ENCODE peak calls at places on chromosomes 2 and 18, in five cellular contexts. One of them, this sample, is unnamed.
A peak's percentile ranks its signal among the peaks of the same experiment; 100 is the strongest.

GRCh38 chr18:67132919-67133318 is 383.6 kb downstream of the DSEL start:
- DNase-seq in endodermal cell: no peak
- DNase-seq in activated CD8-positive, alpha-beta T cell treated with anti-CD3 and anti-CD28 coated beads for 36 hours: no peak
- DNase-seq in pancreas: no peak
- DNase-seq in tibial artery: no peak
- DNase-seq in this sample: no peak

GRCh38 chr2:239716536-239717318 is 308.4 kb downstream of the NDUFA10 start:
- DNase-seq in tibial artery: no peak
- DNase-seq in pancreas: peak; percentile 37
- DNase-seq in activated CD8-positive, alpha-beta T cell treated with anti-CD3 and anti-CD28 coated beads for 36 hours: no peak
- DNase-seq in endodermal cell: peak; percentile 29
- DNase-seq in this sample: no peak

GRCh38 chr18:2758309-2758708 is 88.5 kb upstream of the EMILIN2 start:
- DNase-seq in pancreas: no peak
- DNase-seq in endodermal cell: no peak
- DNase-seq in activated CD8-positive, alpha-beta T cell treated with anti-CD3 and anti-CD28 coated beads for 36 hours: no peak
- DNase-seq in tibial artery: no peak
- DNase-seq in this sample: no peak

GRCh38 chr18:48797841-48798255 is 152.9 kb downstream of the SMAD7 start:
- DNase-seq in pancreas: peak; percentile 34
- DNase-seq in endodermal cell: peak; percentile 48
- DNase-seq in tibial artery: peak; percentile 19
- DNase-seq in activated CD8-positive, alpha-beta T cell treated with anti-CD3 and anti-CD28 coated beads for 36 hours: no peak
- DNase-seq in this sample: no peak

GRCh38 chr2:2732331-2733119 is 401.4 kb upstream of the MYT1L start:
- DNase-seq in endodermal cell: no peak
- DNase-seq in pancreas: no peak
- DNase-seq in tibial artery: no peak
- DNase-seq in activated CD8-positive, alpha-beta T cell treated with anti-CD3 and anti-CD28 coated beads for 36 hours: no peak
- DNase-seq in this sample: no peak

GRCh38 chr2:20977497-20977896 is 66.4 kb downstream of the APOB start:
- DNase-seq in tibial artery: no peak
- DNase-seq in pancreas: no peak
- DNase-seq in endodermal cell: no peak
- DNase-seq in activated CD8-positive, alpha-beta T cell treated with anti-CD3 and anti-CD28 coated beads for 36 hours: no peak
- DNase-seq in this sample: no peak

GRCh38 chr18:9918016-9918680 is 4.3 kb downstream of the VAPA start:
- DNase-seq in tibial artery: no peak
- DNase-seq in pancreas: no peak
- DNase-seq in activated CD8-positive, alpha-beta T cell treated with anti-CD3 and anti-CD28 coated beads for 36 hours: no peak
- DNase-seq in endodermal cell: no peak
- DNase-seq in this sample: no peak

GRCh38 chr2:127844973-127845372 is 13.0 kb downstream of the POLR2D start:
- DNase-seq in tibial artery: no peak
- DNase-seq in pancreas: no peak
- DNase-seq in activated CD8-positive, alpha-beta T cell treated with anti-CD3 and anti-CD28 coated beads for 36 hours: no peak
- DNase-seq in endodermal cell: no peak
- DNase-seq in this sample: no peak

GRCh38 chr2:163859951-163860350 is 124.1 kb upstream of the FIGN start:
- DNase-seq in activated CD8-positive, alpha-beta T cell treated with anti-CD3 and anti-CD28 coated beads for 36 hours: no peak
- DNase-seq in endodermal cell: no peak
- DNase-seq in tibial artery: no peak
- DNase-seq in pancreas: no peak
- DNase-seq in this sample: no peak

GRCh38 chr18:73646772-73647171 is 500.9 kb downstream of the FBXO15 start:
- DNase-seq in activated CD8-positive, alpha-beta T cell treated with anti-CD3 and anti-CD28 coated beads for 36 hours: no peak
- DNase-seq in tibial artery: no peak
- DNase-seq in endodermal cell: no peak
- DNase-seq in pancreas: no peak
- DNase-seq in this sample: no peak

GRCh38 chr2:55519908-55520885 is 679 bp downstream of the CFAP36 start:
- DNase-seq in tibial artery: peak; percentile 28
- DNase-seq in endodermal cell: peak; percentile 71
- DNase-seq in activated CD8-positive, alpha-beta T cell treated with anti-CD3 and anti-CD28 coated beads for 36 hours: peak; percentile 33
- DNase-seq in pancreas: no peak
- DNase-seq in this sample: no peak

GRCh38 chr2:3486047-3487027 is 33.0 kb downstream of the ADI1 start:
- DNase-seq in endodermal cell: no peak
- DNase-seq in tibial artery: no peak
- DNase-seq in activated CD8-positive, alpha-beta T cell treated with anti-CD3 and anti-CD28 coated beads for 36 hours: no peak
- DNase-seq in pancreas: no peak
- DNase-seq in this sample: no peak

GRCh38 chr2:129061079-129061785 is 742.6 kb upstream of the HS6ST1 start:
- DNase-seq in activated CD8-positive, alpha-beta T cell treated with anti-CD3 and anti-CD28 coated beads for 36 hours: peak; percentile 8
- DNase-seq in pancreas: no peak
- DNase-seq in tibial artery: no peak
- DNase-seq in endodermal cell: no peak
- DNase-seq in this sample: no peak

GRCh38 chr2:227464356-227464755 is 7.6 kb upstream of the AGFG1 start:
- DNase-seq in tibial artery: no peak
- DNase-seq in endodermal cell: no peak
- DNase-seq in pancreas: no peak
- DNase-seq in activated CD8-positive, alpha-beta T cell treated with anti-CD3 and anti-CD28 coated beads for 36 hours: peak; percentile 34
- DNase-seq in this sample: no peak

DNA sequence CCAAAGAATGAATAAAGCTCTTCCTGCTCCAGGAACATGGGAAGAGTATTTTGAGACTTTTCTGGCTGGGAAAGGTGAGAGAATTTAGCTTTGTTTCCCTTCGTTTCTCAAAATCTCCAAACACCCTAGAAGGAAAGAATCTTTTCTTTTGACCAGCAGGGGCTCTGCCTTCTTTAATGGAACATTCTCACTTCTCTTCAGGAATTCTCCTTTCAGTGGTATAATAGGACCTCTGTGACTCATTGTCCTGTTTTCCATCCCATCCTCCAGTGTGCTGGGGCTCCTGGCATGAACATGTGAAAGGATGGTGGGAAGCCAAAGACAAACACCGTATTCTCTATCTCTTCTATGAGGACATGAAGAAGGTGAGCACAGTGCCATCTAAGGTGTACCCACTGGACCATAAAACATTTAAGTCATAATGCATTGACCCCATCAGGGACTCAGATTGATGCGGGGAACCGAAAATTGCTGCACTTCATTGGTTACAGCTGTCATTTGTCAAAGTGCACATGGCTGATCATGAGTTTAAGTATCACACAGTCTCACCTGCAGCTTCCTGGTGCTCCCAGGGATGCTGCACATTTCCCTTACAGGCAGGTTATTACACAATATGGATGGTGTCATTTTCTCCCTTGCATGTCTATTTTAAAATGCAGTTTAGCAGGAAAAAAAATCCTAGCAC is 5.5 kb downstream of the SULT1C4 start:
- DNase-seq in activated CD8-positive, alpha-beta T cell treated with anti-CD3 and anti-CD28 coated beads for 36 hours: no peak
- DNase-seq in tibial artery: no peak
- DNase-seq in pancreas: no peak
- DNase-seq in endodermal cell: peak; percentile 82
- DNase-seq in this sample: no peak
- TF ChIP-seq CTCF in activated CD8-positive, alpha-beta T cell treated with anti-CD3 and anti-CD28 coated beads for 36 hours: no peak
- TF ChIP-seq CTCF in tibial artery: no peak
- TF ChIP-seq CTCF in pancreas: no peak
- TF ChIP-seq CTCF in endodermal cell: peak; percentile 66
- TF ChIP-seq CTCF in this sample: no peak

DNA sequence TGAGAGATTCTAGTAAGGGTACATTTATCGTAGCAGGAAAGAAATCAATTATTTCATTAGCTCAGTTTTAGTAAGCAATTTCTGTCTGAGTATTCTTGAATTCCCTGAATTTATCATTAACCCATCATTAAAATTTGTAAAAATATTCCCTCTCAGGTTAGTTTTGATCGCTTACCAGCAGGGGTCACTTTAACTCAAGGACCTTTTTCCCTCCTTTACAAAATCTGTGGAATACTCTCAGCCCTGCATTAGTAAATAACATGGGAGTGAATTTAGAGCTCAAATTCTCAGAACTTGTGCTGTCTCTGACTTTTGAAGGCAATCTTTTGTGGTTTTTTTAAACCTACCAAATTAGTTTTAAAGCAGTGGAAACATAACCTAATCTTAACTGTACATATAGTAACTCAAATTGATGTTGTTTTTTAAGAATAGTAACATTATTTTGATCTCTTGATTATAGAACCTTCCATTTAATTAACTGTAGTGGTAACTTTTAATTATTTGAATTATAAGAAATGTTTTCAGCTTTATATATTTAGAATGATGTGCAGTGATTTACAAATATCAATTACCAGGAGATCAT is 97.2 kb downstream of the AGPS start:
- DNase-seq in pancreas: no peak
- DNase-seq in activated CD8-positive, alpha-beta T cell treated with anti-CD3 and anti-CD28 coated beads for 36 hours: no peak
- DNase-seq in endodermal cell: no peak
- DNase-seq in tibial artery: no peak
- DNase-seq in this sample: no peak
- TF ChIP-seq CTCF in pancreas: peak; percentile 42
- TF ChIP-seq CTCF in activated CD8-positive, alpha-beta T cell treated with anti-CD3 and anti-CD28 coated beads for 36 hours: peak; percentile 54
- TF ChIP-seq CTCF in endodermal cell: peak; percentile 86
- TF ChIP-seq CTCF in tibial artery: peak; percentile 14
- TF ChIP-seq CTCF in this sample: peak; percentile 75

GRCh38 chr18:46378864-46379207 is 274.7 kb downstream of the HAUS1 start:
- DNase-seq in tibial artery: no peak
- DNase-seq in activated CD8-positive, alpha-beta T cell treated with anti-CD3 and anti-CD28 coated beads for 36 hours: no peak
- DNase-seq in endodermal cell: no peak
- DNase-seq in pancreas: no peak
- DNase-seq in this sample: no peak

GRCh38 chr18:46378126-46378863 is 274.1 kb downstream of the HAUS1 start:
- DNase-seq in endodermal cell: no peak
- DNase-seq in tibial artery: no peak
- DNase-seq in pancreas: no peak
- DNase-seq in activated CD8-positive, alpha-beta T cell treated with anti-CD3 and anti-CD28 coated beads for 36 hours: no peak
- DNase-seq in this sample: no peak

GRCh38 chr18:46377557-46377956 is 273.4 kb downstream of the HAUS1 start:
- DNase-seq in endodermal cell: no peak
- DNase-seq in activated CD8-positive, alpha-beta T cell treated with anti-CD3 and anti-CD28 coated beads for 36 hours: no peak
- DNase-seq in pancreas: no peak
- DNase-seq in tibial artery: no peak
- DNase-seq in this sample: no peak

GRCh38 chr18:46374850-46375249 is 270.7 kb downstream of the HAUS1 start:
- DNase-seq in pancreas: no peak
- DNase-seq in endodermal cell: no peak
- DNase-seq in activated CD8-positive, alpha-beta T cell treated with anti-CD3 and anti-CD28 coated beads for 36 hours: no peak
- DNase-seq in tibial artery: no peak
- DNase-seq in this sample: no peak

DNA sequence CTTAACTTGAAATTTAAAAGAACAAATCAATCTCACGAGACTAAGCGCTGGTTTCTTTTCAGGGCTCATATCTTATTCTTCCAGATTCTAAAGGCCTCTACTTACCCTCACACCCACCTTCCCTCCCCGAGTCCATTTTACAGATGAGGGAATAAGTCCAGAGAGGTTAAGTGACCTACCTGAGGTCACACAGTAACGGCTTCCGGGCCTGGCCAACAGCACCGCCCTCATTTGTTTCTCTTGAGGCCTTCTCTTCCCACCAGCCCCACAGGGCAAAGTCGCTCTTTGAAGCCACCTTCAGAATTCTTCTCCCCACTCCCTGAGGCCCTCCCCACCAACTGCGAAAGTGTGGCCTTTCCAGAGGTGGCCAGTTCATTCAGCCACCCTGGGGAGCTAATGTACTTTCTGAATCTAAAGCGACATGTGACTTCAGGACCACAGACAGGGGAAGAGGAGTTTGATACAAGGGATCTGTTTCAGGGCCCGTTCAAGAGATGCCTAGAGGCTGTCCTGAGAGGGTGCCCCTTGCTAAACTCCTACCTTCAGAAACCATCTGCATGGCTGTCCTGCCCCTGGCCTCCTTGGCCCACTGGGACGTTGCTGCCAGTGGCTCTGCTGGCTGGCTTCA is 275.3 kb downstream of the HAUS1 start:
- DNase-seq in tibial artery: no peak
- DNase-seq in endodermal cell: no peak
- DNase-seq in activated CD8-positive, alpha-beta T cell treated with anti-CD3 and anti-CD28 coated beads for 36 hours: no peak
- DNase-seq in pancreas: no peak
- DNase-seq in this sample: no peak
- TF ChIP-seq CTCF in tibial artery: no peak
- TF ChIP-seq CTCF in endodermal cell: no peak
- TF ChIP-seq CTCF in activated CD8-positive, alpha-beta T cell treated with anti-CD3 and anti-CD28 coated beads for 36 hours: no peak
- TF ChIP-seq CTCF in pancreas: no peak
- TF ChIP-seq CTCF in this sample: no peak

GRCh38 chr2:15584316-15584715 is 7.4 kb upstream of the DDX1 start:
- DNase-seq in endodermal cell: no peak
- DNase-seq in activated CD8-positive, alpha-beta T cell treated with anti-CD3 and anti-CD28 coated beads for 36 hours: no peak
- DNase-seq in tibial artery: no peak
- DNase-seq in pancreas: no peak
- DNase-seq in this sample: no peak

GRCh38 chr2:15591692-15592463 is at the start of gene DDX1:
- DNase-seq in pancreas: peak; percentile 96
- DNase-seq in tibial artery: peak; percentile 79
- DNase-seq in endodermal cell: peak; percentile 94
- DNase-seq in activated CD8-positive, alpha-beta T cell treated with anti-CD3 and anti-CD28 coated beads for 36 hours: peak; percentile 84
- DNase-seq in this sample: peak; percentile 78

GRCh38 chr2:15584767-15585469 is 6.8 kb upstream of the DDX1 start:
- DNase-seq in endodermal cell: no peak
- DNase-seq in pancreas: no peak
- DNase-seq in tibial artery: no peak
- DNase-seq in activated CD8-positive, alpha-beta T cell treated with anti-CD3 and anti-CD28 coated beads for 36 hours: no peak
- DNase-seq in this sample: no peak

GRCh38 chr2:15591373-15591691 is 336 bp upstream of the DDX1 start:
- DNase-seq in pancreas: no peak
- DNase-seq in activated CD8-positive, alpha-beta T cell treated with anti-CD3 and anti-CD28 coated beads for 36 hours: no peak
- DNase-seq in endodermal cell: no peak
- DNase-seq in tibial artery: no peak
- DNase-seq in this sample: no peak

DNA sequence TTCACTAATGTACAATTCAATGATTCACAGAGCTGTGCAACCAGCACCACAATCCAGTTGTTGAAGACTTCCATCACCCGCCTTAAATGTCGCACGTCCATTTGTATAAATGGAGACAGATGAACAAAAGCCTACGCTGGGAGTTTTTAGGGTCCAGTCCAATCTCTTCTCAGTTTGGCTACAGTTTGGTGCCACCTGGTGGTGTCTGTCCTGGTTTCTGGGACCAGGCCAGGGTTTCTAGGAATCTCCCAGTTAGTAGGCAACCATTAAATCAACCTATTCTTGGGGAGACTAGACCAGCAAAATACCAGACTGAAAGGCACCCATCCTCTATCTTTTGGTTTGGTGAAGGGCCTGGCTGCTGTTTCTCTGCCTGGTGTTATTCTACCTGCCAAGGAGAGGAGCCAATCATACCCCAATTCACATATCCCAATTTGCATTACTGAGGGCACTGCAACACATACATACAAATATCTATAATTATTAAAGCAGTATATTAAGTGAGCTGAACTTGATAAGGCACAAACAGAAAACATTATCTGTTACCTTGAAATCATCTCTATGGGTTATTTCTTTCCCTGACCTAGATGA is 3.2 kb upstream of the DDX1 start:
- DNase-seq in tibial artery: no peak
- DNase-seq in activated CD8-positive, alpha-beta T cell treated with anti-CD3 and anti-CD28 coated beads for 36 hours: peak; percentile 58
- DNase-seq in pancreas: peak; percentile 64
- DNase-seq in endodermal cell: peak; percentile 87
- DNase-seq in this sample: peak; percentile 74
- TF ChIP-seq CTCF in tibial artery: no peak
- TF ChIP-seq CTCF in activated CD8-positive, alpha-beta T cell treated with anti-CD3 and anti-CD28 coated beads for 36 hours: peak; percentile 33
- TF ChIP-seq CTCF in pancreas: peak; percentile 50
- TF ChIP-seq CTCF in endodermal cell: peak; percentile 86
- TF ChIP-seq CTCF in this sample: peak; percentile 78